ENCODE peak calls at places on chromosomes 2 and 18, in eight cellular contexts. One of them, this sample, is unnamed.

GRCh38 chr2:28633739-28634138 is 117.9 kb upstream of the PPP1CB start:
- DNase-seq in ELR: peak
- DNase-seq in RPMI7951: peak
- DNase-seq in AG08395: peak
- DNase-seq in amygdala: no peak
- DNase-seq in IMR-90: peak
- DNase-seq in activated CD4-positive, alpha-beta T cell treated with anti-CD3 and anti-CD28 coated beads, Interleukin-2, amount 50 U/mL, for 1 hour: no peak
- DNase-seq in A549: no peak
- DNase-seq in this sample: no peak

GRCh38 chr2:65722028-65722427 is 289.6 kb upstream of the SPRED2 start:
- DNase-seq in RPMI7951: peak
- DNase-seq in activated CD4-positive, alpha-beta T cell treated with anti-CD3 and anti-CD28 coated beads, Interleukin-2, amount 50 U/mL, for 1 hour: no peak
- DNase-seq in amygdala: no peak
- DNase-seq in ELR: peak
- DNase-seq in AG08395: no peak
- DNase-seq in A549: no peak
- DNase-seq in IMR-90: peak
- DNase-seq in this sample: no peak

GRCh38 chr2:133602538-133602937 is 34.3 kb upstream of the NCKAP5 start:
- DNase-seq in activated CD4-positive, alpha-beta T cell treated with anti-CD3 and anti-CD28 coated beads, Interleukin-2, amount 50 U/mL, for 1 hour: no peak
- DNase-seq in ELR: no peak
- DNase-seq in IMR-90: no peak
- DNase-seq in RPMI7951: no peak
- DNase-seq in amygdala: peak
- DNase-seq in AG08395: peak
- DNase-seq in A549: no peak
- DNase-seq in this sample: no peak

GRCh38 chr18:48133675-48134251 is 203.3 kb upstream of the SMAD2 start:
- DNase-seq in RPMI7951: no peak
- DNase-seq in A549: no peak
- DNase-seq in amygdala: no peak
- DNase-seq in activated CD4-positive, alpha-beta T cell treated with anti-CD3 and anti-CD28 coated beads, Interleukin-2, amount 50 U/mL, for 1 hour: no peak
- DNase-seq in IMR-90: no peak
- DNase-seq in ELR: no peak
- DNase-seq in AG08395: no peak
- DNase-seq in this sample: no peak

GRCh38 chr2:155209696-155210449 is 511.4 kb downstream of the KCNJ3 start:
- DNase-seq in AG08395: no peak
- DNase-seq in RPMI7951: no peak
- DNase-seq in A549: no peak
- DNase-seq in activated CD4-positive, alpha-beta T cell treated with anti-CD3 and anti-CD28 coated beads, Interleukin-2, amount 50 U/mL, for 1 hour: no peak
- DNase-seq in amygdala: no peak
- DNase-seq in ELR: no peak
- DNase-seq in IMR-90: no peak
- DNase-seq in this sample: no peak

GRCh38 chr2:96916156-96917007 is 46.5 kb upstream of the SEMA4C start:
- DNase-seq in A549: no peak
- DNase-seq in RPMI7951: peak
- DNase-seq in activated CD4-positive, alpha-beta T cell treated with anti-CD3 and anti-CD28 coated beads, Interleukin-2, amount 50 U/mL, for 1 hour: no peak
- DNase-seq in IMR-90: no peak
- DNase-seq in AG08395: peak
- DNase-seq in amygdala: peak
- DNase-seq in ELR: no peak
- DNase-seq in this sample: no peak

GRCh38 chr2:239017491-239018098 is 169.7 kb downstream of the TWIST2 start:
- DNase-seq in activated CD4-positive, alpha-beta T cell treated with anti-CD3 and anti-CD28 coated beads, Interleukin-2, amount 50 U/mL, for 1 hour: no peak
- DNase-seq in AG08395: no peak
- DNase-seq in IMR-90: no peak
- DNase-seq in A549: no peak
- DNase-seq in amygdala: no peak
- DNase-seq in ELR: no peak
- DNase-seq in RPMI7951: no peak
- DNase-seq in this sample: no peak

GRCh38 chr2:58063641-58064040 is 17.0 kb downstream of the VRK2 start:
- DNase-seq in IMR-90: peak
- DNase-seq in AG08395: peak
- DNase-seq in A549: no peak
- DNase-seq in ELR: peak
- DNase-seq in amygdala: no peak
- DNase-seq in RPMI7951: peak
- DNase-seq in activated CD4-positive, alpha-beta T cell treated with anti-CD3 and anti-CD28 coated beads, Interleukin-2, amount 50 U/mL, for 1 hour: no peak
- DNase-seq in this sample: no peak

GRCh38 chr18:5476961-5477800 is 66.6 kb downstream of the EPB41L3 start:
- DNase-seq in IMR-90: peak
- DNase-seq in A549: no peak
- DNase-seq in RPMI7951: no peak
- DNase-seq in ELR: no peak
- DNase-seq in amygdala: no peak
- DNase-seq in activated CD4-positive, alpha-beta T cell treated with anti-CD3 and anti-CD28 coated beads, Interleukin-2, amount 50 U/mL, for 1 hour: no peak
- DNase-seq in AG08395: no peak
- DNase-seq in this sample: no peak

GRCh38 chr18:4060427-4061281 is 394.5 kb downstream of the DLGAP1 start:
- DNase-seq in RPMI7951: peak
- DNase-seq in ELR: peak
- DNase-seq in amygdala: no peak
- DNase-seq in AG08395: no peak
- DNase-seq in activated CD4-positive, alpha-beta T cell treated with anti-CD3 and anti-CD28 coated beads, Interleukin-2, amount 50 U/mL, for 1 hour: no peak
- DNase-seq in A549: no peak
- DNase-seq in IMR-90: no peak
- DNase-seq in this sample: no peak

GRCh38 chr2:16553222-16553621 is 112.4 kb downstream of the CYRIA start:
- DNase-seq in RPMI7951: no peak
- DNase-seq in A549: peak
- DNase-seq in activated CD4-positive, alpha-beta T cell treated with anti-CD3 and anti-CD28 coated beads, Interleukin-2, amount 50 U/mL, for 1 hour: no peak
- DNase-seq in amygdala: peak
- DNase-seq in AG08395: peak
- DNase-seq in IMR-90: peak
- DNase-seq in ELR: peak
- DNase-seq in this sample: no peak

GRCh38 chr18:24982831-24983230 is 369.1 kb downstream of the ZNF521 start:
- DNase-seq in IMR-90: peak
- DNase-seq in RPMI7951: peak
- DNase-seq in amygdala: no peak
- DNase-seq in ELR: peak
- DNase-seq in activated CD4-positive, alpha-beta T cell treated with anti-CD3 and anti-CD28 coated beads, Interleukin-2, amount 50 U/mL, for 1 hour: no peak
- DNase-seq in A549: no peak
- DNase-seq in AG08395: peak
- DNase-seq in this sample: no peak